ENCODE peak calls at places on chromosomes 13 and 19, in four cellular contexts. C is sigmoid colon, A is mammary epithelial cell, F is transverse colon. L is an unnamed sample.

GRCh38 chr19:56837892-56838679 is 2.4 kb downstream of the PEG3 start:
- DNase-seq in C (peak; percentile 86), F (peak; percentile 23), A (peak; percentile 2), L (no peak)

GRCh38 chr19:6572217-6572616 is 18.7 kb downstream of the CD70 start:
- DNase-seq in C (peak; percentile 78), F (peak; percentile 32), A (no peak), L (peak; percentile 77)

GRCh38 chr13:35850569-35850968 is 280.6 kb downstream of the DCLK1 start:
- DNase-seq in C (no peak), A (no peak), F (no peak), L (no peak)

GRCh38 chr13:23679214-23679613 is 109.0 kb downstream of the TNFRSF19 start:
- DNase-seq in A (no peak), C (no peak), F (no peak), L (no peak)

GRCh38 chr19:1567116-1567847 is 843 bp downstream of the MEX3D start:
- DNase-seq in C (no peak), F (peak; percentile 47), A (no peak), L (no peak)

GRCh38 chr19:5131866-5132561 is 163.1 kb downstream of the KDM4B start:
- DNase-seq in F (no peak), C (no peak), A (peak; percentile 11), L (peak; percentile 89)

GRCh38 chr19:46924874-46925547 is 64.2 kb downstream of the ARHGAP35 start:
- DNase-seq in A (peak; percentile 63), F (peak; percentile 47), C (no peak), L (no peak)

GRCh38 chr13:91270031-91270430 is 77.5 kb upstream of the MIR17HG start:
- DNase-seq in C (no peak), F (no peak), A (no peak), L (no peak)

GRCh38 chr13:39417643-39418042 is 185.3 kb downstream of the LHFPL6 start:
- DNase-seq in F (no peak), A (peak; percentile 21), C (no peak), L (no peak)

GRCh38 chr13:89169951-89170350 is 1498.8 kb downstream of the SLITRK5 start:
- DNase-seq in F (no peak), C (no peak), A (no peak), L (no peak)

GRCh38 chr13:89163081-89163480 is 1491.9 kb downstream of the SLITRK5 start:
- DNase-seq in C (no peak), F (no peak), A (no peak), L (no peak)

GRCh38 chr13:89165685-89166084 is 1494.5 kb downstream of the SLITRK5 start:
- DNase-seq in C (no peak), F (no peak), A (no peak), L (no peak)
- H3K4me3 ChIP-seq in C (no peak overlapping the region), F (no peak overlapping the region), A (no peak overlapping the region), L (no peak overlapping the region)

DNA sequence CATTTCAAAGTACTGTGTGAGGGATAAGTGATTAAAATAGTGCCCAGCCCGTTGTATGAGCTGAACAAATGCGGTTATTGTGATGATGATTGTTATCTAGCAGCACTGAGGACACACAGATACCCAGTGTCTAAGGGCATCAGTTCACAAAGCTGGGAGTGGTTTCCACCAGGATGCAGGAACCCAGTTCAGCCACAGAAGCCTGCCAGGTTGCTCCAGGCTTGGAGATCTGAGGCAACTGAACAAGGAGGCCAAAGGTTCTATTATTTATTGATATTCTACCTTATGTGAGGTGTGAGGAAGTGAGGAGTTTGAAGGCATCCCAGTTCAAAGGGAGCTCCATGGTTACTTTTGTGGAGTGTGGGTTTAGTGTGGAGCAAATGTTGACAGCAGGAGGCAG is 13.2 kb downstream of the DIAPH3 start:
- DNase-seq in C (no peak), A (no peak), F (no peak), L (no peak)
- TF ChIP-seq CTCF in C (no peak), A (no peak), F (no peak), L (no peak)

DNA sequence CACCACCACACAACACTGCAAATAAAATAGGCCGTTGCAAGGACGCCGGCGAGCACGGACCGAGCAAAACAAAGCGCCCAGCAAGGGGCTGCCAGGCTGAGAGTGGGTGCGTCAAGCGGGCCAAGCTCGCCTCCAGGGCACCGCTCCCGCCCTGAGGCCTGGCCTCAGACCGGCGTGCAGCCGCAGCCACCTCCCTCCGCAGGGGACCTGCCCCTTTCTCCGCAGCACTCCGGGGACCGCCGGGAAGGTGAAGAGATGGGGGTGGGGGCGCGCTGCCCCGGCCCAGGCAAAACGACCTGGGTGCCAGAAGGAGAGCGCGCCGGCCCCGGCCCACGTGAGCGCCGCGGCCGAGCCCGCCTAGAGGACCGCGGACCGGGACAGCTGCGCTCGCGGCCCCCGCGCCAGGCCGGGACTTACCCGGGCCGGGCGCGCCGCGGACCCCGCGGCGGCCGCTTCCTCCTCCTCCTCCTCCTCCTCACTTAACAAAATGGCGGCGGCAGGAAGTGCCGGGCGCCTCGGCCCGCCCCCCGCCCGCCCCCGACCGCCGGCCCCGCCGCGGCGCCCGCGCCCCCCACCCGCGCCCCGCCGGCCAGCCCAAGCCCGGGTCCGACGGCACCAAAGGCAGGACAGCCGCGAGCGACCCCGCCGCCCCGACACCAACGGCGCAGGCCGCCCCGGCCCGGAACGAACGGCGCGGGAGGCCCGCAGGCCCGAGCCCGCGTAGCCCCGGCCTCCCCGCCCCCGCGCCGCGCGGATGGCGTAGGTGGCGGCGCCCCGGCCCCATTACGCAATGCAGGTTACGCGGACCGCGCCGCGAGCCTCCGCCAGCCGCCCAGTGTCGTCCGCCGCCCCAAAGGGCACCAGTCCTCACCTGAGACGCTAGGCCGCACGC is 674 bp downstream of the BRD4 start:
- DNase-seq in A (peak; percentile 46), F (peak; percentile 64), C (peak; percentile 79), L (peak; percentile 92)
- H3K4me1 ChIP-seq in A (peaks cover 14% of the 10 kb centered on the region), F (peaks cover 55% of the 10 kb centered on the region), C (no peaks in the 10 kb centered on the region), L (peaks cover 62% of the 10 kb centered on the region)

GRCh38 chr19:49498475-49498874 is 2.2 kb downstream of the RPS11 start:
- DNase-seq in A (no peak), C (no peak), F (no peak), L (no peak)
- H3K4me3 ChIP-seq in A (no peak overlapping the region), C (no peak overlapping the region), F (no peak overlapping the region), L (peak overlapping the region; percentile 69)

GRCh38 chr13:33494596-33495214 is 209.2 kb upstream of the STARD13 start:
- DNase-seq in A (peak; percentile 74), C (no peak), F (no peak), L (no peak)

GRCh38 chr13:33489563-33489962 is 204.0 kb upstream of the STARD13 start:
- DNase-seq in C (no peak), A (no peak), F (no peak), L (no peak)

GRCh38 chr13:33493672-33494365 is 208.3 kb upstream of the STARD13 start:
- DNase-seq in C (no peak), F (no peak), A (no peak), L (no peak)

GRCh38 chr13:33487575-33488243 is 202.2 kb upstream of the STARD13 start:
- DNase-seq in A (peak; percentile 38), C (no peak), F (no peak), L (no peak)

DNA sequence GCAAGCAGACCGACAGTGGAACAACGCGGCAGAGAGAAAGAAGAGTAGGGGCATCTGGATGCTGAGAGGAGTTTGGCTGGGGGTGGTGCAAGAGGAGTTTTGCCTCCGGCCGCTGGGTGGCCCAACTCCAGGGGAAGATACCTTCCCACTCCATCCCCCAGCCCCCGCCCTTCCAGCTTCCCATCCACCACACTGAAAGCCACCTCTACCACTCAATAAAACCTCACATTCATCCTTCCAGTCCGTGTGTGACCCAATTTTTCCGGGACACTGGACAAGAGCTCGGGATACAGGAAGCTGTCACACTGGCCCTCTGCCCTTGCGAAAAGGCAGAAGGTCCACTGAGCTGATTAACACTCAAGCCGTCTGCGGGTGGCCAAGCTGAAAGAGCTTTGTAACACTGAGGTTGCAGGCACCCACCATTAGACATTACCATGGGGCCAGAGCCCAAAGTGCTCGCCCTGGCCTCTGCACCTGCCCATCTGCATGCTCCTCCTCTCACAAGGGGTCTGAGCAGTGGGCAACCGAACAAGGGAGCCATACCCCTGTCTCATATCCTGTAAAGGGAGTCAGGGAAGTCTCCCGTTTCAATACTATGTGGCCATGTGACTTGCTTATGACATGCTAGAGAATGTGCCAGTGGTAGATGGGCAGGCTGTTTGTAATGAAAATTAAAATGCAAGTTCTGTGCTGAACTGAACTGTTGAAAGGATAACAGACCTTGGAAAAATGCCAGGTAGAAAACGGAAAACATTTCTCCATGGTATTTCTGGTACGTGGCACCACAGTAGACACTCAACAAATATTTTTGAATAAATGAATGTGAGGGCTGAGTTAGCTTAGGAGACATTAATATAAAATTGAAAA is 205.1 kb upstream of the STARD13 start:
- DNase-seq in F (no peak), A (no peak), C (no peak), L (no peak)
- TF ChIP-seq CTCF in F (no peak), A (no peak), C (no peak), L (no peak)

GRCh38 chr19:38709119-38709518 is 35.2 kb downstream of the CAPN12 start:
- DNase-seq in F (no peak), A (no peak), C (no peak), L (no peak)

GRCh38 chr19:38706792-38707511 is 37.3 kb downstream of the CAPN12 start:
- DNase-seq in F (no peak), A (no peak), C (no peak), L (no peak)

GRCh38 chr19:38709671-38710415 is 34.4 kb downstream of the CAPN12 start:
- DNase-seq in F (no peak), A (no peak), C (no peak), L (peak; percentile 88)

GRCh38 chr19:38707512-38708114 is 36.7 kb downstream of the CAPN12 start:
- DNase-seq in F (no peak), C (peak; percentile 84), A (no peak), L (peak; percentile 88)

GRCh38 chr19:38708413-38709024 is 35.8 kb downstream of the CAPN12 start:
- DNase-seq in F (no peak), A (no peak), C (no peak), L (no peak)
- H3K4me1 ChIP-seq in F (peaks cover 32% of the 10 kb centered on the region), A (peaks cover 59% of the 10 kb centered on the region), C (no peaks in the 10 kb centered on the region), L (peaks cover 97% of the 10 kb centered on the region)